ENCODE peak calls at places on chromosomes 1 and 21, in four cellular contexts. A, I, Z and R are unnamed samples.

GRCh38 chr1:218344814-218345672 is at the start of gene TGFB2:
- DNase-seq in A (no peak), I (peak), Z (no peak), R (peak)

GRCh38 chr21:45420061-45420521 is 15.1 kb downstream of the COL18A1 start:
- DNase-seq in A (no peak), I (no peak), Z (no peak), R (no peak)

GRCh38 chr1:111719561-111720239 is 19.5 kb downstream of the INKA2 start:
- DNase-seq in A (no peak), I (no peak), Z (no peak), R (no peak)

GRCh38 chr1:228088586-228089498 is 6.3 kb downstream of the ARF1 start:
- DNase-seq in A (no peak), I (no peak), Z (no peak), R (peak)

GRCh38 chr1:37035828-37036666 is 1.7 kb upstream of the GRIK3 start:
- DNase-seq in A (no peak), I (peak), Z (no peak), R (no peak)

GRCh38 chr21:37580690-37581089 is 214.1 kb downstream of the DYRK1A start:
- DNase-seq in A (no peak), I (no peak), Z (no peak), R (no peak)

GRCh38 chr1:14404847-14405246 is 193.6 kb upstream of the KAZN start:
- DNase-seq in A (no peak), I (no peak), Z (no peak), R (no peak)

GRCh38 chr1:57142999-57143398 is 177.2 kb upstream of the C8B start:
- DNase-seq in A (no peak), I (no peak), Z (no peak), R (no peak)

GRCh38 chr1:18884419-18884717 is 18.0 kb downstream of the ALDH4A1 start:
- DNase-seq in A (no peak), I (no peak), Z (no peak), R (no peak)

GRCh38 chr1:46490603-46491499 is 1.2 kb downstream of the DMBX1 start:
- DNase-seq in A (no peak), I (no peak), Z (no peak), R (no peak)

GRCh38 chr1:165947797-165948455 is 120.5 kb downstream of the UCK2 start:
- DNase-seq in A (no peak), I (no peak), Z (no peak), R (no peak)

GRCh38 chr1:59601032-59601431 is 213.7 kb upstream of the HOOK1 start:
- DNase-seq in A (no peak), I (no peak), Z (no peak), R (no peak)

DNA sequence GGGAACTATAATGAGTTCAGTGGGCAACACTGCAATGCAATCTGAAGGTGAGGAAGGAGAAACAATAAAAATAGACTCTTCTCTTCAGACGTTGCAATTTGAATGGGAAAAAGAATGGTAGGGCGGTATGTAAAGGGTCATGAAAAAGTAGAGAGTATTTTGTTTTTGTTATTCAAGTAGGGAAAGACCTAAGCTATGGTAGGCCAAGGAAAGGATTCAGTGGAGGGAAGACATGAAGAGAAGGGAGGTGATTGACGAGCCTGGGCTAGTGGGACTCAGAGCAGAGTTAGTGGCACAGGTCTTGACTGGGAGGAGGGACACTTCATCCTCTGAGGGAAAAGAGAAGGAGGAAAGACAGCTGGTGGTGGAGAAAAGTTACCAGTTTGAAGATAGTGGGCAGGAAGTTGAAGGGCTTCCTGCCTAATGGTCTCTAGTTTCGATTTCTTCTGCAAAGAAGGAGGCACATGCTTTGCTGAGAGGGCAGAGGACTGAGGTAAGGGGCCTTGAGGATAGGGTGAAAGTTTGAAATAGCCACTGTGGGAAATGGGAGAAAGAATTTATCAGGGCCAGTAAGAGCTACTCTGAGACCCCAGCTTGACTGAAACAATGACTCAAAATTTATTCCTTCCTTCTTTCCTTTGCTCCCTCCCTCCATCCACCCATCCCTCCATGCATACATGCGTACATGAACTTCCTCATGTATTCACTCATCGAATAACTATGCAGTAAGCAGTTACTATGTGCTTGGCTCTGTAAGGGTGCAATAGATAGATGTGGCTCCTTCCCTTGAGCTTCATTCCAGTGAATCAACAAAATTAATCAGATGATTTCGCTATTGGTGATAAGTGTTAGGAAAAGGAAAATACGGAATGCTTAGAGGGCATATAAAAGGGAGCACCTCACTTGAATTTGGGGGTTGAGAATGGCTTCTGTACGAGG is 4.2 kb downstream of the CD48 start:
- DNase-seq in A (no peak), I (no peak), Z (no peak), R (no peak)
- TF ChIP-seq POLR2AphosphoS5 in A (peak), I (no peak), Z (peak), R (no peak)

GRCh38 chr1:151047591-151047924 is at the start of gene C1orf56:
- DNase-seq in A (peak), I (peak), Z (no peak), R (no peak)

GRCh38 chr1:151050051-151050688 is 2.6 kb downstream of the C1orf56 start:
- DNase-seq in A (no peak), I (no peak), Z (no peak), R (no peak)

GRCh38 chr1:151048645-151049032 is 1.1 kb downstream of the C1orf56 start:
- DNase-seq in A (no peak), I (no peak), Z (no peak), R (no peak)

GRCh38 chr1:151049458-151049857 is 1.9 kb downstream of the C1orf56 start:
- DNase-seq in A (no peak), I (no peak), Z (no peak), R (no peak)

GRCh38 chr1:151047925-151048644 is 534 bp downstream of the C1orf56 start:
- DNase-seq in A (peak), I (no peak), Z (no peak), R (no peak)
- TF ChIP-seq SPI1 in A (no peak), I (no peak), Z (no peak), R (no peak)

GRCh38 chr1:12565966-12566352 is 52.1 kb downstream of the DHRS3 start:
- DNase-seq in A (no peak), I (no peak), Z (no peak), R (no peak)
- TF ChIP-seq POLR2AphosphoS5 in A (no peak), I (no peak), Z (no peak), R (no peak)

DNA sequence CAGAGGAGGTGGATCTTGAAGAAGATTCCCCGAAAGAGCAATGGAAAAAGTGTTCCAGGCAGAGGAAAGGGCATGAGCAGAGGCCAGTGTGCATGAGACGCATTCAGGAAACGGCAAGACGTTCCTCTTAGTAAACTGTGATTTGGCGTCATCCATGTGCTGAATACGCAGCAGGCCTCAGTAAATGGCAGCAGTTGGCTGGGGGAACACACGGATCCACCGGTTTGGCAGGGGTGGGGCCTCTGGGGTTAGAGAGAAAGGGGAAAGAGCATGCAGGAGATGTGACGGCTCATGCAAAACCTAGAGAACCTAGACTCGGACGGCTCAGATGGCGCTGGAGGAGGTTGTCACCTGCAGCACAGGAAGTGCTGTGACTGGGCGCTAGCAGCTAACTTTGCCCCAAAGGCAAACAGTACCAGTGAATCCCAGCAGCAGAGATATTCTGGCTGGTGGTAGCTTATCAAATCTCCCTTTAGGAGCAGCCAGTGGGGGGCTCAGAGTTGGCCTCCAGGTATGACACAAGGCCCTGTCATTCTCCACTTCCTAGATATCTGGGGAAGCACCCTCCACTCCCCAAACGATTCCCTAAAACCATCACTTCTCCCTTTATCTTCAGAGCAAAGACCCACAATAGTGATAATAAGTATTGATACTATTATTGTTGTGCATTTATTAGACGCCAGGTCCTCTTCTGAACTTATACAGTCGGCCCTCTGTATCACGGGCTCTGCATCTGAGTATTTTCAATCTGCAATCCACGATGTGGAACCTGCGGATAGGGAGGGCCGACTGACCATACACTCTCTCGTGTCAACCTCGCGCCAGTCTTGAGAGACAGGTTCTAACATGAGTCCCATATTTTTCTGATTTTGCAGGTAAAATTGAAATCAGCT is 7.6 kb downstream of the LAPTM5 start:
- DNase-seq in A (no peak), I (no peak), Z (no peak), R (peak)
- TF ChIP-seq SPI1 in A (peak), I (no peak), Z (peak), R (no peak)

DNA sequence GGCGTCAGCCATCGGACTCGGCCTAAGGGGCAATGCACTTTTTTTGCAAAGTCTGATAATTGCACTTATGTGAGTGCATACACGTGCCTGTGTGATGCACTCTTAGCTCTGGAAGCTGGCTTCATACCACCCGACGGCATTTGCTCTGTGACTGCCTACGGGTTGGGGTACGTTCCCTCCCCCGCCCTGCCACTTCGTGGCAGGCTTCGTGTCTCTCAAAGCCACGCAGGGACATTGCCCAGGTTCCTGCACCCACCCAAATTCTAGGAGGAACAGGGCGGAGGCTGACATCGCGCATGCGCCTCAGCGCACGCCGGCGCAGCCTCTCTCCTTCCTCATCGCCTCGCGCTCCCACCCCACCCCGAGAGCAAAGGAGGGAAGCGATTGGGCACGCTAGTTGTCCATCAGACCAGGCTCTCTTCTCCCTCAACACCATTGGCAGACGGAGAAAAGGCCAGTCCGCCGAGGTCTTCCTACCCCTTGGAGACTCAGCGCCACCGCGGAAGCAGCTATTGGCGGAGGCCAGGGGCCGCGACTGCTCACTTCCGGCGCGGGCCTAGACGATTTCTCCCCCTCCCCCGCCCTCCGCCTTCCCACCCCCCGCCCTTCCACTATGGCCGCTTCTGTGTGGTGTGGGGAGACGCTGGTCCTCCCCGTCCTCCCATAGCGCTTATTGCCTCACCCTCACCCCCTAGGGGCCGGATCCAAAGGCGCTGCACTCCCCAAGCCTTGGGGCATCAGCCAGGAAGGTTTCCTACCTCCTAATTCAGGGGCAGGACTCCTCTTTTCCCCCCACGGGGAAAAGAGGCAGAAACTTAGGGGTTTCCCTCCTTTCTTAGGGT is at the start of gene INTS3:
- DNase-seq in A (peak), I (peak), Z (peak), R (peak)
- TF ChIP-seq POLR2AphosphoS5 in A (peak), I (peak), Z (peak), R (peak)

GRCh38 chr1:160748182-160748876 is 9.3 kb downstream of the SLAMF7 start:
- DNase-seq in A (no peak), I (peak), Z (no peak), R (no peak)
- TF ChIP-seq SPI1 in A (no peak), I (no peak), Z (no peak), R (no peak)

DNA sequence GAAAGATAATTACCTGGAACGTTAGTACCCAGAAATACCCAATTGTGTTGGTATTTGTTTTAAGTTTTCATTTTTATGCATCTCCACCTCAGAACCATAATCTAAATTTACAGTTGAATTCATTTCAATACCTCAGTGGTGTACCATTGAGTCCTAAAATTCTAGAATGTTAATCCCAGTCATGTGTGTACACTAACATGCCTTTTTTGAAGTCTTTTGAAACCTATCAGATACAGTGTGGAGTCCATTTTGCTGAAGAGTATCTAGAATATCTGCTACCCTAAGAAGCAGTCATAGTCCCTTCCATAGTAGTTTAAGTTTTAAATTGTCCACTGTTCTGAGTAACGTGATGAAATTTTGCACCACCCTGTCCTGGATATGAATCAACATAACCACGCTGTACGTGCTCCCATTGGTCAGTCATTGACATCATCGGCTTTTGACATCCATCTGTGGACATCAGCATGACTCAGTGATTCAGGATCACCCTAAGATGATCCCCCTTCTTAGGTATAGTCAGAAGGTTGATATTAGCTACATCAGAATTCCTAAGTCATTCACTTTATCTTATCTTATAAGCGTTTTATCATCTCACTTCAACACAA is 7.5 kb upstream of the ASH1L start:
- DNase-seq in A (no peak), I (peak), Z (no peak), R (no peak)
- TF ChIP-seq POLR2AphosphoS5 in A (no peak), I (no peak), Z (no peak), R (no peak)

GRCh38 chr1:89365206-89365605 is 1.3 kb downstream of the GBP6 start:
- DNase-seq in A (no peak), I (no peak), Z (no peak), R (no peak)
- TF ChIP-seq SPI1 in A (no peak), I (no peak), Z (no peak), R (no peak)

DNA sequence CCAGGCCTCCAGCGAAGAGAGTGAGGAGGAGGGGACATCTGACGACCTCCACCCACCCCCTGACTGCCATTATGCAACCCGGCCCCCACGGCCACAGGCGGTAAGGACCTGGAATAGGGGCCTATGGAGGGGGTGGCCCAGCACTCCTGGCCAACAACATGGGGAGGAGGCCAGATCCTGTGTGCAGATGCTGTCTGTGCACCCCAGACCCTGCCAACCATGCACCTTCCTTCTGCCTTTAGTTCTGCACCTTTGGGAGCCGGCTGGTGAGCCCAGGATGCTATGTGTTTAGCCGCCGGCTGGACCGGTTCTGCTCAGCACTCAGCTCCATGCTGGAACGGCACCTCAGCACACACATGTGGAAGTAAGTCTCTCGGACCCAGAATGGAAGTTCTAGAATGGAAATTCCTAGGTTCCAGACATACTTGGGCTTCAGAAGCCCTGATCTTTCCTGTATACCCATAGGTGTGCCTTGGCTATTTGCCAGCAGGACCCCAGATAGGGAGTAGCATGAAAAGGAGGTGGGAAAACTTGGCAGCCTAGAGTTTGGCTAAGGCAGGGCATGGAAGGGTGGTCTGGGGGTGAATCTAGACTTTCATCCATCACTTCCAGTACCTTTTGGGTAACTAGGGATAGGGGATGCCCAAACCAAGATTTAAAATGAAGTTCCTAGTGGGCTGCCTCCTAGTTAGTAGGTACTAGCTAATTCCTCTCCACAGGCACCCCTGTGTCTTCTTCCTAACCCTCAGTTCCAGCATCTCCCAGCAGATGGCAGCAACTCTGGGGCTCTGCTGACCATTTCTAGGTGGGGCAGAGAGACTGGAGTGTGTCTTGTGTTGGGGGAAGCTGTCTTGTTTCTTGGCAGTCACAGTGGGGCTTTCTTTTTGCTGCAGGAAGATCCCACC is 3.6 kb upstream of the CYB561D1 start:
- DNase-seq in A (peak), I (peak), Z (no peak), R (no peak)
- TF ChIP-seq POLR2AphosphoS5 in A (no peak), I (no peak), Z (no peak), R (no peak)

GRCh38 chr1:156795374-156795733 is 21.3 kb downstream of the SH2D2A start:
- DNase-seq in A (no peak), I (no peak), Z (no peak), R (no peak)

GRCh38 chr1:156796340-156797097 is 20.1 kb downstream of the SH2D2A start:
- DNase-seq in A (no peak), I (no peak), Z (no peak), R (no peak)

GRCh38 chr1:156797212-156797871 is 19.3 kb downstream of the SH2D2A start:
- DNase-seq in A (no peak), I (peak), Z (no peak), R (no peak)

GRCh38 chr1:156795787-156796186 is 20.9 kb downstream of the SH2D2A start:
- DNase-seq in A (no peak), I (no peak), Z (no peak), R (no peak)

DNA sequence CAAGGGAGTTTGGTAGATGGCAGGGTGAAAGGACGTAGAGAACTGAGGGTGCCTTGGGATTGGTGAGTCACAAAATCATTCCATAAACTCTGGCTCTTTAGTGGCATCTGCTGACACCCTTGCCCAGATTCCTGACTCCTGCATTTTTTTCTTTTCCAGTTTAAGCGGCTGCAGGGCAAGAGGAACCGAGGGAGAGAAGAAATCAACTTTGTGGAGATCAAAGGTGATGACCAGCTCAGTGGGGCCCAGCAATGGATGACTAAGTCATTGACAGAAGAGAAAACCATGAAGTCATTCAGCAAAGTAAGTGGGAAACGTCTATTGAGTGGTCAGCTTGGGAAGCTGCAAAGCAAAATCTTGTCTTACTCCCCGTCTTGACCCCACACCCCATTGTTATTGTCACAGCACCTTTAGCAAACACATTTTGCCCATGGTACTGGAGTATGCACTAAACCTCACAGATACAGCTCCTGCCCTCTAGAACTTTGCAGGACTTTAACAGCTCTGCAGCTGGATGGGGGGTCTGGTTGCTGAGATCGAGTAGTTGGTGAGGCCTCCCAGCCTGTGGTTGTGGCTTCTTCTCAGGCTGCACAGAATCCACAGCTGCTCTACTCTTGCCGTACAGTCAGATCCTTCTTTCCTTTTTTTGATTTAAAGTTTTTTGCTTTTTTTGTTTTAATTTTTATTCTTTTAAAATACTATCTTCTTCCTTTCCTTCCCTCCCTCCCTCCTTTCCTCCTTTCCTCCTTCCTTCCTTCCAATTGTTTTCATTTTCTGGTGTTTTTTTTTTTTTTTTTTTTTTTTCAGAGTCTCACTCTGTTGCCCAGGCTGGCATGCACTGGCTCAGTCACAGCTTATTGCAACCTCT is 21.9 kb downstream of the SH2D2A start:
- DNase-seq in A (no peak), I (no peak), Z (no peak), R (no peak)
- TF ChIP-seq SPI1 in A (no peak), I (no peak), Z (no peak), R (no peak)